ENCODE peak calls at places on chromosomes 7 and 10, in eight cellular contexts. K is mucosa of descending colon, Y is pancreas, G is dorsolateral prefrontal cortex, L is mesothelial cell of epicardium, W is kidney epithelial cell, N is gastrocnemius medialis, J is GM20000. V is an unnamed sample.

GRCh38 chr7:44727346-44728262 is 21.0 kb upstream of the ZMIZ2 start:
- DNase-seq in K (no peak), Y (no peak), G (no peak), L (no peak), W (peak), N (no peak), J (peak), V (no peak)

GRCh38 chr10:12961416-12961815 is 40.1 kb downstream of the CCDC3 start:
- DNase-seq in K (no peak), Y (no peak), G (no peak), L (no peak), W (no peak), N (no peak), J (no peak), V (no peak)

GRCh38 chr10:28711079-28711478 is 33.8 kb downstream of the BAMBI start:
- DNase-seq in K (no peak), Y (no peak), G (no peak), L (no peak), W (no peak), N (no peak), J (no peak), V (no peak)

GRCh38 chr10:112307631-112308502 is 24.7 kb downstream of the TECTB start:
- DNase-seq in K (peak), Y (no peak), G (no peak), L (no peak), W (no peak), N (peak), J (peak), V (peak)

GRCh38 chr7:46369933-46370654 is 449.0 kb upstream of the IGFBP3 start:
- DNase-seq in K (no peak), Y (no peak), G (no peak), L (no peak), W (no peak), N (no peak), J (no peak), V (no peak)

GRCh38 chr10:62811159-62811875 is 4.8 kb downstream of the EGR2 start:
- DNase-seq in K (no peak), Y (no peak), G (no peak), L (no peak), W (no peak), N (no peak), J (peak), V (peak)

GRCh38 chr10:109984013-109984412 is 23.8 kb upstream of the ADD3 start:
- DNase-seq in K (no peak), Y (no peak), G (no peak), L (no peak), W (no peak), N (no peak), J (no peak), V (no peak)

GRCh38 chr10:69703766-69704191 is 73.7 kb downstream of the FAM241B start:
- DNase-seq in K (no peak), Y (no peak), G (no peak), L (no peak), W (peak), N (no peak), J (no peak), V (no peak)

GRCh38 chr10:71486465-71487114 is 89.9 kb downstream of the CDH23 start:
- DNase-seq in K (peak), Y (no peak), G (no peak), L (no peak), W (no peak), N (no peak), J (peak), V (peak)

GRCh38 chr7:2173184-2173827 is 59.4 kb downstream of the MAD1L1 start:
- DNase-seq in K (no peak), Y (no peak), G (no peak), L (no peak), W (no peak), N (no peak), J (no peak), V (no peak)

GRCh38 chr7:13821152-13821787 is 168.2 kb downstream of the ETV1 start:
- DNase-seq in K (peak), Y (no peak), G (no peak), L (no peak), W (no peak), N (no peak), J (no peak), V (no peak)

GRCh38 chr7:150358433-150358832 is 10.2 kb upstream of the REPIN1 start:
- DNase-seq in K (no peak), Y (no peak), G (no peak), L (no peak), W (no peak), N (no peak), J (no peak), V (no peak)

GRCh38 chr7:139993592-139993991 is 69.2 kb downstream of the PARP12 start:
- DNase-seq in K (no peak), Y (no peak), G (no peak), L (no peak), W (no peak), N (no peak), J (no peak), V (no peak)

GRCh38 chr10:32983333-32983909 is 25.4 kb upstream of the ITGB1 start:
- DNase-seq in K (no peak), Y (no peak), G (no peak), L (no peak), W (peak), N (no peak), J (no peak), V (no peak)

GRCh38 chr10:62015994-62016393 is 114.5 kb downstream of the ARID5B start:
- DNase-seq in K (no peak), Y (no peak), G (no peak), L (no peak), W (no peak), N (no peak), J (no peak), V (no peak)

GRCh38 chr7:27948856-27949255 is 208.9 kb downstream of the TAX1BP1 start:
- DNase-seq in K (no peak), Y (no peak), G (no peak), L (no peak), W (no peak), N (no peak), J (no peak), V (no peak)
- TF ChIP-seq CTCF in K (no peak), Y (no peak), G (no peak), L (no peak), W (no peak), N (no peak), J (no peak), V (no peak)

GRCh38 chr7:27936244-27937102 is 196.5 kb downstream of the TAX1BP1 start:
- DNase-seq in K (no peak), Y (no peak), G (no peak), L (no peak), W (no peak), N (no peak), J (no peak), V (no peak)

GRCh38 chr7:27928001-27928400 is 188.0 kb downstream of the TAX1BP1 start:
- DNase-seq in K (no peak), Y (no peak), G (no peak), L (no peak), W (no peak), N (no peak), J (no peak), V (no peak)

GRCh38 chr7:27929127-27929526 is 189.2 kb downstream of the TAX1BP1 start:
- DNase-seq in K (no peak), Y (no peak), G (no peak), L (no peak), W (no peak), N (no peak), J (no peak), V (no peak)

GRCh38 chr7:27930910-27931476 is 191.0 kb downstream of the TAX1BP1 start:
- DNase-seq in K (no peak), Y (no peak), G (no peak), L (no peak), W (no peak), N (no peak), J (no peak), V (no peak)

DNA sequence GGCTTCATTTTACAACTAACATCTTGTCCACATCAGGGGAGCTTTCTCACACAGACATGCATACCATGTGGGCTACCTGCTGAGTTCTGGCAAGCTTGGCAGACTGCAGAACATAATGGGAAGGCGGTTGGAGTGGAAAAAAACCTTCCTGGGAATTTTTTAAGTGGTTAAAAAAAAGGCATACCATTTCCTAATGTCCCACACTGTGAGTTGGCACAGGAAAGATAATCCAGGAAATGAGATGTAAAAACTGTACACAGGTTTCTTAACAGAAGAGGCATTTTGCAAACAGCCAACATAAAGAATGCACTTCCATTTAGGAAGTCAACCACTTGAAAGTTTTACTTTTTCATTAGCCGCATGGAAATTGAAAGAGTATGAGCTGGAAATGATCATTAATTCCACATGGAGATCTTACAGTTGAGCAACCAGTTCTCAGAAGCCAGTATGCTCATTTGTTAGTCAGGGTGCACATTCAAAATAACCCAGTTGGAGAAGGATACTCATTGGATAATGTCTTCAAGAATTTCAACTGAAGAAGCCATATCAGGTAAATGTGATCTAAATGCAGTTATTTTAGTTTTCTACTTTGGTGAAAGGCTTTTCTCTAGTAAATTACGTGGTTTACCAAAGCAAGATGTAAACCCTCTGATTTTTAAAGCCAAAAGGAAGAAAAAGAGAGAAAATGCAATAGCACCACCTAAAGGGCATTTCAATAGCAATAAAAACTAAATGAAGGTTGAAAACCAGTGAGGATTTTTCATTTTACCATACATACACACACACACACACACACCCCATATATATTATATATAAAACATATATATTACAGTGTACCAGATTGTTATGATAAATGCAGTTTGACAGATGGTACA is 194.0 kb downstream of the TAX1BP1 start:
- DNase-seq in K (no peak), Y (no peak), G (no peak), L (no peak), W (no peak), N (no peak), J (no peak), V (no peak)
- TF ChIP-seq CTCF in K (no peak), Y (no peak), G (peak), L (no peak), W (peak), N (no peak), J (peak), V (peak)

GRCh38 chr10:4984223-4984622 is 19.4 kb downstream of the AKR1C2 start:
- DNase-seq in K (no peak), Y (peak), G (no peak), L (no peak), W (no peak), N (no peak), J (no peak), V (no peak)

GRCh38 chr10:4984971-4985594 is 18.6 kb downstream of the AKR1C2 start:
- DNase-seq in K (no peak), Y (peak), G (no peak), L (no peak), W (peak), N (no peak), J (no peak), V (no peak)

GRCh38 chr10:4990217-4990616 is 13.4 kb downstream of the AKR1C2 start:
- DNase-seq in K (no peak), Y (no peak), G (no peak), L (no peak), W (no peak), N (no peak), J (no peak), V (no peak)
- TF ChIP-seq CTCF in K (no peak), Y (no peak), G (no peak), L (no peak), W (no peak), N (no peak), J (no peak), V (no peak)

GRCh38 chr7:15197359-15197977 is 294.9 kb upstream of the DGKB start:
- DNase-seq in K (no peak), Y (no peak), G (no peak), L (no peak), W (no peak), N (no peak), J (no peak), V (no peak)

GRCh38 chr7:15199482-15199881 is 296.9 kb upstream of the DGKB start:
- DNase-seq in K (no peak), Y (no peak), G (no peak), L (no peak), W (no peak), N (no peak), J (no peak), V (no peak)
- TF ChIP-seq CTCF in K (no peak), Y (no peak), G (peak), L (peak), W (peak), N (no peak), J (peak), V (no peak)

GRCh38 chr7:80458822-80459725 is 52.8 kb downstream of the GNAT3 start:
- DNase-seq in K (no peak), Y (no peak), G (no peak), L (no peak), W (no peak), N (no peak), J (no peak), V (no peak)

GRCh38 chr7:80450621-80451308 is 61.1 kb downstream of the GNAT3 start:
- DNase-seq in K (no peak), Y (no peak), G (no peak), L (no peak), W (no peak), N (no peak), J (no peak), V (no peak)

GRCh38 chr7:80449841-80450240 is 62.0 kb downstream of the GNAT3 start:
- DNase-seq in K (peak), Y (no peak), G (no peak), L (no peak), W (no peak), N (no peak), J (no peak), V (no peak)

GRCh38 chr7:80453699-80454340 is 58.0 kb downstream of the GNAT3 start:
- DNase-seq in K (peak), Y (no peak), G (no peak), L (no peak), W (no peak), N (no peak), J (no peak), V (peak)
- TF ChIP-seq CTCF in K (no peak), Y (no peak), G (peak), L (peak), W (peak), N (peak), J (no peak), V (no peak)

GRCh38 chr7:94080551-94080950 is 76.4 kb upstream of the BET1 start:
- DNase-seq in K (no peak), Y (no peak), G (no peak), L (no peak), W (no peak), N (no peak), J (no peak), V (no peak)
- TF ChIP-seq CTCF in K (no peak), Y (no peak), G (no peak), L (no peak), W (no peak), N (no peak), J (no peak), V (no peak)

DNA sequence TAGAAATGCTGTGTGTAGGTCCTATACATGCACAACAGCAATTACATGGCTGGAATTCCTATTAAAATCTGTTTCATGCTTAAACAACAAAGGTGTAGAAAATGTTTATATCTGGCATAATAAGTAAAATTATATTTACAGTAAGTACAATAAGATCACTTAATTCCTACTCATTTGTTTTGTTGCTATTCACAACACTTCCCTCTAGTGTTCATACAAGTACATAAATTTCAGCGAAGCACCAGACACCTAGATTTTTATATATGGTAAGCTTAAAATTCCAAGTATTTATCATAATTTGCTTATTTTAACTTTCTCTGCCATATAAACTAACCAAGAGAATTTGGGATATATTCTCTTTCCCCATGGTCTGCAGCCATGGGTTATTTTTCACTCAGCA is 51.8 kb upstream of the ANK3 start:
- DNase-seq in K (no peak), Y (no peak), G (no peak), L (no peak), W (no peak), N (no peak), J (no peak), V (no peak)
- TF ChIP-seq CTCF in K (no peak), Y (no peak), G (peak), L (no peak), W (peak), N (no peak), J (no peak), V (no peak)

GRCh38 chr7:40700653-40701475 is 566.1 kb downstream of the SUGCT start:
- DNase-seq in K (no peak), Y (no peak), G (no peak), L (no peak), W (no peak), N (no peak), J (no peak), V (no peak)
- TF ChIP-seq CTCF in K (no peak), Y (no peak), G (no peak), L (no peak), W (no peak), N (no peak), J (no peak), V (no peak)

DNA sequence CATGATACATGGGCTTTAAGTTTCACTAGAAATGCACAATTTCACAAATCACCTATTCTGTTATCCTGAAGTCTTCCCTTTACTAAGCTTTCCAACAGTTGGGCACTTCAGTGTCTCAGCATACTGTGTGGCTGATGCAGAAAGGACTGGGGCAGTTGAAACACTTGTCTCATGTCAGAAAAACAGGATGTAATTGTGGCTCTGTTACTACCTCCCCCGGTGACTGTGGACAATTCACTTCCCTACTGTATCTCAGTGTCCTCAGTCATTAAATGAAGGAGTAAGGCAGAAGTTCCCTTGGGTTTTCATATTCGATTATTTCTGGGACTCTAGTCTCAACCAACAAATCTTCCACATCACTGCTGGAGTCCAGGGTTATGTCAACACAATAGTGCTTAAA is 17.9 kb downstream of the ANKRD22 start:
- DNase-seq in K (no peak), Y (no peak), G (no peak), L (no peak), W (no peak), N (no peak), J (no peak), V (no peak)
- TF ChIP-seq CTCF in K (no peak), Y (no peak), G (no peak), L (no peak), W (no peak), N (no peak), J (no peak), V (no peak)

DNA sequence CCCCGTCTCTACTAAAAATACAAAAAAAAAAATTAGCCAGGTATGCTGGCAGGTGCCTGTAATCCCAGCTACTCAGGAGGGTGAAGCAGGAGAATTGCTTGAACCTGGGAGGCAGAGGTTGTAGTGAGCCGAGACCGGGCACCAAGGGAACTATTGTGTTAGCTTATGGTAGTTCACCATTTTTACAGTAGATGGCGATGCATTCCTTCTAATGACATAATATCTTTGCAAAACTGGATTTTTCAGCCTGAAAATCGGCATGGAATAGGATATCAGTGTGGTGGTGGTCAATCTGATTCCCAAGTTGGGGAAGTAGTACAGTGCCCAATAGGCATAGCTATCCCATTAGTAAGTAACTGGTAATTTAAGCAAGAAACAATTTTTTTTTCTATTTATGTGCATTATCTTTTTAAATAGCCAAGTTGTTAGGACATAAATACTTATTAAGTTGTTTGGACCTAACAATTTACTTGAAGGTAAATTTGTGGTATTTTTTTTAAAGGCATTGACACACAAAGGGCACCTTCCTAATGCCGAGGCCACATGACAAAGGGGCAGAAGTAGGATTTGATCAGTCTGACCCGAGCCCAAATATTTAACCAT is 17.6 kb upstream of the IMPDH1 start:
- DNase-seq in K (peak), Y (no peak), G (no peak), L (no peak), W (no peak), N (no peak), J (peak), V (peak)
- TF ChIP-seq CTCF in K (peak), Y (peak), G (peak), L (peak), W (peak), N (peak), J (peak), V (peak)

V was measured in GM13976.